ENCODE peak calls at places on chromosomes 3 and 15, in six cellular contexts. U, V, O, N, A and S are unnamed samples.
A peak's percentile ranks its signal among the peaks of the same experiment; 100 is the strongest.

GRCh38 chr15:64090527-64090926 is 3.1 kb downstream of the CIAO2A start:
- DNase-seq in U (no peak), V (no peak), O (no peak), N (no peak), A (no peak), S (no peak)

GRCh38 chr15:100114526-100114925 is 227.2 kb downstream of the ADAMTS17 start:
- DNase-seq in U (peak; percentile 94), V (no peak), O (no peak), N (no peak), A (peak; percentile 45), S (no peak)

GRCh38 chr3:114762144-114762543 is 384.9 kb downstream of the ZBTB20 start:
- DNase-seq in U (no peak), V (no peak), O (no peak), N (no peak), A (no peak), S (no peak)

GRCh38 chr3:15171096-15171495 is 35.0 kb upstream of the CAPN7 start:
- DNase-seq in U (peak; percentile 37), V (no peak), O (no peak), N (no peak), A (no peak), S (no peak)

GRCh38 chr3:154132777-154133375 is 11.7 kb downstream of the ARHGEF26 start:
- DNase-seq in U (peak; percentile 38), V (no peak), O (no peak), N (no peak), A (no peak), S (no peak)

GRCh38 chr15:68536331-68537095 is 42.3 kb upstream of the CORO2B start:
- DNase-seq in U (peak; percentile 95), V (no peak), O (no peak), N (no peak), A (peak; percentile 95), S (no peak)

GRCh38 chr3:151197981-151198767 is 4.8 kb downstream of the GPR171 start:
- DNase-seq in U (peak; percentile 5), V (no peak), O (no peak), N (no peak), A (peak; percentile 46), S (no peak)

GRCh38 chr3:131454501-131454900 is 48.3 kb downstream of the MRPL3 start:
- DNase-seq in U (peak; percentile 22), V (no peak), O (no peak), N (no peak), A (peak; percentile 62), S (peak; percentile 83)

GRCh38 chr3:195066441-195066841 is 204.5 kb downstream of the XXYLT1 start:
- DNase-seq in U (no peak), V (no peak), O (no peak), N (no peak), A (no peak), S (no peak)

GRCh38 chr15:58065445-58066041 is at the start of gene ALDH1A2:
- DNase-seq in U (peak; percentile 38), V (peak; percentile 30), O (peak; percentile 78), N (peak; percentile 73), A (peak; percentile 23), S (no peak)

GRCh38 chr15:80531388-80532184 is 127.4 kb downstream of the ARNT2 start:
- DNase-seq in U (peak; percentile 75), V (no peak), O (no peak), N (no peak), A (no peak), S (no peak)

GRCh38 chr3:182509312-182509711 is 284.0 kb upstream of the ATP11B start:
- DNase-seq in U (no peak), V (no peak), O (no peak), N (no peak), A (no peak), S (no peak)

GRCh38 chr15:41881550-41881924 is 12.3 kb downstream of the SPTBN5 start:
- DNase-seq in U (peak; percentile 6), V (no peak), O (no peak), N (no peak), A (no peak), S (no peak)

GRCh38 chr3:41131224-41131623 is 68.1 kb upstream of the CTNNB1 start:
- DNase-seq in U (no peak), V (no peak), O (no peak), N (peak; percentile 31), A (no peak), S (no peak)

GRCh38 chr3:113285741-113286140 is 74.4 kb downstream of the BOC start:
- DNase-seq in U (no peak), V (no peak), O (no peak), N (no peak), A (no peak), S (no peak)

GRCh38 chr15:84671211-84671610 is 13.2 kb upstream of the NMB start:
- DNase-seq in U (peak; percentile 89), V (no peak), O (no peak), N (no peak), A (peak; percentile 82), S (no peak)

GRCh38 chr3:160163259-160163878 is 61.9 kb upstream of the C3orf80 start:
- DNase-seq in U (peak; percentile 63), V (no peak), O (no peak), N (no peak), A (peak; percentile 67), S (no peak)

GRCh38 chr3:71859128-71859519 is 74.2 kb upstream of the PROK2 start:
- DNase-seq in U (peak; percentile 34), V (no peak), O (no peak), N (no peak), A (peak; percentile 21), S (peak; percentile 26)
- TF ChIP-seq CTCF in U (peak; percentile 22), V (peak; percentile 6), O (peak; percentile 79), N (no peak), A (no peak), S (peak; percentile 88)

GRCh38 chr3:53071882-53072431 is 26.1 kb upstream of the SFMBT1 start:
- DNase-seq in U (no peak), V (no peak), O (no peak), N (no peak), A (no peak), S (no peak)
- H3K4me3 ChIP-seq in U (no peak overlapping the region), V (peak overlapping the region; percentile 69), O (no peak overlapping the region), N (peak overlapping the region; percentile 78), A (no peak overlapping the region), S (peak overlapping the region; percentile 84)

GRCh38 chr3:185152433-185153169 is at the start of gene C3orf70:
- DNase-seq in U (peak; percentile 66), V (peak; percentile 56), O (peak; percentile 82), N (no peak), A (peak; percentile 40), S (no peak)

GRCh38 chr3:185153170-185153733 is 392 bp upstream of the C3orf70 start:
- DNase-seq in U (no peak), V (no peak), O (peak; percentile 86), N (no peak), A (no peak), S (no peak)

GRCh38 chr3:185151101-185151958 is 1.5 kb downstream of the C3orf70 start:
- DNase-seq in U (peak; percentile 2), V (no peak), O (no peak), N (no peak), A (peak; percentile 32), S (no peak)

GRCh38 chr3:185150561-185150960 is 2.3 kb downstream of the C3orf70 start:
- DNase-seq in U (no peak), V (no peak), O (no peak), N (no peak), A (no peak), S (no peak)

DNA sequence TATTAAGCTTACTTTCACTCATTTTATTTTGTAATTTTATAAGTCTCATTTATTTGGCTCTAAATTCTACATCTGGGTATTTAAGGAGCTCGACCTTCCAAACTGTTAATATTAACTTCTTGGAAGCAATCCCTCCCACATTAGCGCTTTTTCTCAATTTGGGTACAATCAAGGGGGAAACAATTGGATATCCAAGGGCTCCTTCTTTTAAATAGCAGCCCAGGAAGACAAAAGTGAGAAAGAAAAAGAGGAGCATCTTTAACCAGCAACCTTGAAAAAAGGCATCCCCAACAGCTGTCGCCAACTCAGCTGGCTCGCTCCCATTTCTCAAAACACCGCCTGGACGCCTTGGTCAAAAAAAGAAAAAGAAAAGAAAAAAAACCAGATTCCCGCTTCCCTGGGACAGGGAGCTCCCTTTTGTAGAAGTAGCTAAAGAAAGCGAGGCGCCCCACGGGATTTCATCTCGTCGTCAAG is 864 bp downstream of the C3orf70 start:
- DNase-seq in U (peak; percentile 38), V (no peak), O (no peak), N (no peak), A (peak; percentile 11), S (no peak)
- TF ChIP-seq CTCF in U (no peak), V (no peak), O (no peak), N (no peak), A (no peak), S (no peak)

GRCh38 chr3:43399034-43399433 is 112.7 kb downstream of the SNRK start:
- DNase-seq in U (no peak), V (no peak), O (no peak), N (no peak), A (no peak), S (no peak)
- H3K4me3 ChIP-seq in U (no peak overlapping the region), V (no peak overlapping the region), O (no peak overlapping the region), N (no peak overlapping the region), A (no peak overlapping the region), S (no peak overlapping the region)

GRCh38 chr15:61155741-61156700 is 73.1 kb downstream of the RORA start:
- DNase-seq in U (peak; percentile 85), V (no peak), O (peak; percentile 78), N (no peak), A (peak; percentile 68), S (no peak)
- TF ChIP-seq CTCF in U (no peak), V (no peak), O (no peak), N (no peak), A (no peak), S (peak; percentile 34)

DNA sequence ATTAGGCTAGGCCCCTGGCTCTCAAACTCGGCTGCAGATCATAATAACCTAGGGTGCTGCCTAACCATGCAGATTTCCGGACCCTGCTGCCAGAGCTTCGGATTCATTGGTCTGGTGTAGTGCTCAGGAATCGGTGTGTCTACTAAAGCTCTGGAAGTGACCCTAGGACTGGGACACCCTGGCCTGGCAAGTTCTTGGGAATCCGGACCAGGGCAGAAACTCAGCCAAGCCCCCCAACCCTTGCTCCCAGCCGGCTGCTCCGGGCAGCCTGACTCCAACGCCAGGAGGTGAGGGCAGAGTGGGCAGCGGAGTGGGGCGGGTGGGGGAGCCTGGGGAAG is 23.0 kb downstream of the IGDCC3 start:
- DNase-seq in U (no peak), V (no peak), O (no peak), N (no peak), A (no peak), S (no peak)
- H3K4me3 ChIP-seq in U (peak overlapping the region; percentile 37), V (no peak overlapping the region), O (no peak overlapping the region), N (peak overlapping the region; percentile 73), A (no peak overlapping the region), S (no peak overlapping the region)

GRCh38 chr3:124276863-124277515 is 285.1 kb upstream of the ROPN1 start:
- DNase-seq in U (no peak), V (no peak), O (no peak), N (peak; percentile 83), A (no peak), S (no peak)
- TF ChIP-seq CTCF in U (no peak), V (no peak), O (no peak), N (no peak), A (no peak), S (no peak)

GRCh38 chr3:64684715-64685261 is 3.0 kb downstream of the ADAMTS9 start:
- DNase-seq in U (peak; percentile 71), V (peak; percentile 34), O (peak; percentile 87), N (peak; percentile 88), A (peak; percentile 54), S (no peak)
- H3K4me3 ChIP-seq in U (peak overlapping the region; percentile 64), V (peak overlapping the region; percentile 46), O (peak overlapping the region; percentile 89), N (peak overlapping the region; percentile 77), A (peak overlapping the region; percentile 68), S (peak overlapping the region; percentile 83)